ENCODE peak calls at places on chromosomes 6 and 20, in seven cellular contexts. N, I, F, Q, G, C and A are unnamed samples.

GRCh38 chr6:219641-220198 is 72.6 kb upstream of the DUSP22 start:
- DNase-seq in G (peak; percentile 79), I (peak; percentile 69), F (no peak), N (no peak), Q (no peak), C (no peak), A (peak; percentile 30)

GRCh38 chr6:145745861-145746260 is 10.5 kb upstream of the EPM2A start:
- DNase-seq in Q (no peak), C (no peak), F (no peak), N (no peak), I (no peak), G (no peak), A (no peak)

GRCh38 chr20:1912646-1913045 is 17.4 kb downstream of the SIRPA start:
- DNase-seq in F (no peak), Q (no peak), I (no peak), G (no peak), N (no peak), C (no peak), A (no peak)

GRCh38 chr6:36739947-36740817 is 42.6 kb downstream of the RAB44 start:
- DNase-seq in C (no peak), Q (no peak), N (no peak), F (no peak), G (no peak), I (peak; percentile 38), A (no peak)

GRCh38 chr20:41617059-41617921 is 887 bp downstream of the CHD6 start:
- DNase-seq in N (peak; percentile 49), F (no peak), Q (peak; percentile 54), G (peak; percentile 66), C (peak; percentile 40), I (peak; percentile 29), A (peak; percentile 7)

GRCh38 chr6:31651602-31652191 is 764 bp downstream of the BAG6 start:
- DNase-seq in G (peak; percentile 91), Q (no peak), I (no peak), F (no peak), N (no peak), C (no peak), A (peak; percentile 75)

GRCh38 chr20:25310268-25310920 is 62.5 kb downstream of the PYGB start:
- DNase-seq in I (peak; percentile 93), F (no peak), N (peak; percentile 50), G (peak; percentile 72), Q (no peak), C (peak; percentile 48), A (peak; percentile 41)

GRCh38 chr6:155402656-155403304 is 52.9 kb downstream of the NOX3 start:
- DNase-seq in Q (no peak), C (no peak), N (no peak), F (no peak), G (no peak), I (no peak), A (no peak)

GRCh38 chr6:30490031-30490876 is 945 bp downstream of the HLA-E start:
- DNase-seq in N (peak; percentile 83), F (no peak), Q (peak; percentile 80), G (peak; percentile 85), I (no peak), C (peak; percentile 81), A (peak; percentile 59)

GRCh38 chr6:26016326-26017275 is 54.0 kb downstream of the TRIM38 start:
- DNase-seq in G (peak; percentile 67), I (no peak), Q (no peak), C (no peak), N (no peak), F (no peak), A (no peak)

GRCh38 chr6:169831450-169832246 is 80.2 kb downstream of the ERMARD start:
- DNase-seq in Q (peak; percentile 97), I (peak; percentile 51), G (no peak), F (peak; percentile 49), N (peak; percentile 66), C (peak; percentile 92), A (peak; percentile 42)

GRCh38 chr6:15616266-15616665 is 46.6 kb downstream of the DTNBP1 start:
- DNase-seq in G (no peak), N (no peak), C (no peak), Q (no peak), F (no peak), I (no peak), A (no peak)

GRCh38 chr6:45838996-45839395 is 176.7 kb downstream of the CLIC5 start:
- DNase-seq in Q (no peak), C (no peak), I (no peak), G (no peak), F (no peak), N (peak; percentile 8), A (no peak)

GRCh38 chr6:111478064-111478476 is 4.9 kb downstream of the REV3L start:
- DNase-seq in N (peak; percentile 33), F (no peak), G (no peak), Q (no peak), C (no peak), I (peak; percentile 80), A (no peak)

GRCh38 chr6:1630771-1631217 is 21.1 kb downstream of the FOXC1 start:
- DNase-seq in I (peak; percentile 53), C (no peak), G (no peak), F (no peak), Q (no peak), N (no peak), A (no peak)